ENCODE peak calls at places on chromosomes 4 and X, in ten cellular contexts. D is mesenteric fat pad; X is GOT3; Q is anterior cingulate cortex; V is AG10803; T is T-helper 2 cell; U is nephron progenitor cell; J is GM13977; R is activated CD8-positive, alpha-beta memory T cell treated with anti-CD3 and anti-CD28 coated beads for 24 hours; S is lower lobe of right lung. O is an unnamed sample.

GRCh38 chrX:126994011-126994410 is 174.5 kb downstream of the PRR32 start:
- DNase-seq in D (no peak), X (no peak), Q (no peak), V (no peak), T (no peak), U (peak; percentile 4), J (no peak), R (no peak), S (no peak), O (no peak)

GRCh38 chr4:69032847-69033638 is 63.2 kb upstream of the UGT2B7 start:
- DNase-seq in D (no peak), X (no peak), Q (no peak), V (no peak), T (no peak), U (no peak), J (no peak), R (no peak), S (no peak), O (no peak)

GRCh38 chrX:111360839-111361238 is 51.2 kb downstream of the DCX start:
- DNase-seq in D (no peak), X (no peak), Q (no peak), V (no peak), T (no peak), U (no peak), J (no peak), R (no peak), S (no peak), O (no peak)

GRCh38 chr4:184417802-184418511 is 56.4 kb downstream of the IRF2 start:
- DNase-seq in D (no peak), X (no peak), Q (peak; percentile 25), V (peak; percentile 75), T (no peak), U (no peak), J (peak; percentile 66), R (peak; percentile 70), S (no peak), O (no peak)

GRCh38 chr4:55827582-55827981 is 8.0 kb downstream of the EXOC1L start:
- DNase-seq in D (no peak), X (no peak), Q (no peak), V (no peak), T (no peak), U (no peak), J (no peak), R (no peak), S (no peak), O (no peak)

GRCh38 chrX:108022491-108023089 is 22.3 kb upstream of the VSIG1 start:
- DNase-seq in D (no peak), X (no peak), Q (no peak), V (no peak), T (no peak), U (no peak), J (no peak), R (no peak), S (no peak), O (no peak)

GRCh38 chr4:13349096-13349495 is 135.0 kb downstream of the RAB28 start:
- DNase-seq in D (no peak), X (no peak), Q (no peak), V (peak; percentile 92), T (no peak), U (no peak), J (no peak), R (no peak), S (no peak), O (no peak)

GRCh38 chr4:85522836-85523235 is 47.9 kb downstream of the ARHGAP24 start:
- DNase-seq in D (no peak), X (no peak), Q (no peak), V (peak; percentile 24), T (no peak), U (no peak), J (no peak), R (no peak), S (no peak), O (no peak)

GRCh38 chr4:30386266-30386895 is 333.8 kb upstream of the PCDH7 start:
- DNase-seq in D (no peak), X (no peak), Q (no peak), V (no peak), T (no peak), U (no peak), J (no peak), R (no peak), S (no peak), O (no peak)

GRCh38 chr4:52824603-52825310 is 37.4 kb upstream of the RASL11B start:
- DNase-seq in D (no peak), X (no peak), Q (no peak), V (peak; percentile 76), T (no peak), U (peak; percentile 45), J (no peak), R (no peak), S (peak; percentile 48), O (no peak)

GRCh38 chr4:105978684-105979296 is 83.5 kb downstream of the NPNT start:
- DNase-seq in D (no peak), X (no peak), Q (no peak), V (peak; percentile 91), T (no peak), U (peak; percentile 16), J (no peak), R (no peak), S (no peak), O (no peak)

GRCh38 chr4:99104153-99104552 is 15.6 kb upstream of the ADH5 start:
- DNase-seq in D (no peak), X (no peak), Q (no peak), V (peak; percentile 69), T (no peak), U (no peak), J (no peak), R (no peak), S (no peak), O (no peak)

GRCh38 chr4:128665514-128665913 is 144.0 kb upstream of the JADE1 start:
- DNase-seq in D (no peak), X (no peak), Q (no peak), V (no peak), T (no peak), U (no peak), J (no peak), R (no peak), S (no peak), O (no peak)

GRCh38 chr4:24770111-24770584 is 25.2 kb upstream of the SOD3 start:
- DNase-seq in D (no peak), X (peak; percentile 28), Q (no peak), V (peak; percentile 88), T (no peak), U (no peak), J (peak; percentile 40), R (no peak), S (no peak), O (no peak)

GRCh38 chr4:166202991-166203390 is 330.0 kb downstream of the TLL1 start:
- DNase-seq in D (no peak), X (no peak), Q (no peak), V (no peak), T (no peak), U (no peak), J (no peak), R (no peak), S (no peak), O (no peak)

GRCh38 chrX:121851033-121851432 is 803.6 kb downstream of the GLUD2 start:
- DNase-seq in D (no peak), X (no peak), Q (no peak), V (no peak), T (no peak), U (no peak), J (no peak), R (no peak), S (no peak), O (no peak)

O was measured in left lung.